ENCODE peak calls at places on chromosomes 6 and 20, in nine cellular contexts. L, Y, E, D, K, G, F, A and M are unnamed samples.

GRCh38 chr6:136526196-136526930 is 23.9 kb downstream of the MAP7 start:
- DNase-seq in L (peak; percentile 44), Y (peak; percentile 53), E (peak; percentile 65), D (no peak), K (peak; percentile 75), G (peak; percentile 59), F (peak; percentile 68), A (peak; percentile 81), M (no peak)

GRCh38 chr20:12597491-12597890 is 411.3 kb upstream of the SPTLC3 start:
- DNase-seq in L (no peak), Y (no peak), E (no peak), D (no peak), K (no peak), G (no peak), F (no peak), A (no peak), M (no peak)

GRCh38 chr6:1630212-1630770 is 20.6 kb downstream of the FOXC1 start:
- DNase-seq in L (no peak), Y (peak; percentile 41), E (no peak), D (no peak), K (no peak), G (no peak), F (no peak), A (no peak), M (no peak)

GRCh38 chr6:111837641-111838500 is 35.4 kb downstream of the FYN start:
- DNase-seq in L (no peak), Y (no peak), E (no peak), D (no peak), K (no peak), G (no peak), F (no peak), A (no peak), M (no peak)

GRCh38 chr20:36541227-36542018 is at the start of gene MYL9:
- DNase-seq in L (peak; percentile 80), Y (peak; percentile 91), E (peak; percentile 80), D (peak; percentile 91), K (peak; percentile 97), G (no peak), F (peak; percentile 93), A (peak; percentile 90), M (peak; percentile 75)

GRCh38 chr20:61535091-61535490 is 283.0 kb downstream of the CDH4 start:
- DNase-seq in L (no peak), Y (no peak), E (no peak), D (no peak), K (no peak), G (no peak), F (no peak), A (no peak), M (no peak)

GRCh38 chr6:162726997-162727346 is 594 bp downstream of the PRKN start:
- DNase-seq in L (peak; percentile 23), Y (no peak), E (no peak), D (no peak), K (peak; percentile 25), G (no peak), F (no peak), A (peak; percentile 13), M (no peak)

GRCh38 chr6:15662246-15663056 is at the start of gene DTNBP1:
- DNase-seq in L (peak; percentile 89), Y (peak; percentile 91), E (peak; percentile 17), D (peak; percentile 73), K (peak; percentile 89), G (peak; percentile 88), F (peak; percentile 68), A (peak; percentile 38), M (peak; percentile 91)

GRCh38 chr6:45911691-45912090 is 104.0 kb downstream of the CLIC5 start:
- DNase-seq in L (no peak), Y (no peak), E (no peak), D (no peak), K (no peak), G (no peak), F (no peak), A (no peak), M (no peak)

GRCh38 chr20:49909499-49910339 is 5.6 kb downstream of the SPATA2 start:
- DNase-seq in L (peak; percentile 90), Y (peak; percentile 87), E (no peak), D (no peak), K (peak; percentile 62), G (no peak), F (no peak), A (no peak), M (no peak)

GRCh38 chr6:142551145-142551811 is 249.5 kb downstream of the ADGRG6 start:
- DNase-seq in L (no peak), Y (no peak), E (no peak), D (no peak), K (no peak), G (peak; percentile 64), F (no peak), A (no peak), M (no peak)

GRCh38 chr6:1715336-1715735 is 105.6 kb downstream of the FOXC1 start:
- DNase-seq in L (no peak), Y (no peak), E (no peak), D (no peak), K (no peak), G (no peak), F (no peak), A (no peak), M (no peak)

GRCh38 chr6:167791036-167791779 is 35.5 kb upstream of the AFDN start:
- DNase-seq in L (peak; percentile 14), Y (no peak), E (no peak), D (no peak), K (peak; percentile 3), G (no peak), F (no peak), A (peak; percentile 39), M (no peak)

GRCh38 chr6:73579851-73580246 is 59.0 kb upstream of the EEF1A1 start:
- DNase-seq in L (no peak), Y (no peak), E (peak; percentile 98), D (peak; percentile 55), K (peak; percentile 43), G (no peak), F (no peak), A (peak; percentile 96), M (no peak)

GRCh38 chr6:34285571-34285970 is 36.8 kb upstream of the SMIM29 start:
- DNase-seq in L (no peak), Y (no peak), E (no peak), D (no peak), K (no peak), G (no peak), F (no peak), A (no peak), M (no peak)

GRCh38 chr20:2873747-2874041 is 413 bp downstream of the PTPRA start:
- DNase-seq in L (peak; percentile 55), Y (no peak), E (no peak), D (no peak), K (peak; percentile 46), G (peak; percentile 79), F (no peak), A (peak; percentile 51), M (no peak)

GRCh38 chr20:63736893-63737689 is 627 bp downstream of the LIME1 start:
- DNase-seq in L (peak; percentile 40), Y (peak; percentile 60), E (no peak), D (no peak), K (no peak), G (peak; percentile 85), F (no peak), A (no peak), M (no peak)

GRCh38 chr6:80690611-80691090 is 584.2 kb downstream of the BCKDHB start:
- DNase-seq in L (no peak), Y (no peak), E (peak; percentile 57), D (no peak), K (no peak), G (no peak), F (no peak), A (no peak), M (no peak)

GRCh38 chr6:6856538-6857523 is 250.9 kb upstream of the RREB1 start:
- DNase-seq in L (peak; percentile 79), Y (peak; percentile 82), E (peak; percentile 56), D (peak; percentile 68), K (peak; percentile 34), G (no peak), F (peak; percentile 70), A (peak; percentile 64), M (peak; percentile 75)

DNA sequence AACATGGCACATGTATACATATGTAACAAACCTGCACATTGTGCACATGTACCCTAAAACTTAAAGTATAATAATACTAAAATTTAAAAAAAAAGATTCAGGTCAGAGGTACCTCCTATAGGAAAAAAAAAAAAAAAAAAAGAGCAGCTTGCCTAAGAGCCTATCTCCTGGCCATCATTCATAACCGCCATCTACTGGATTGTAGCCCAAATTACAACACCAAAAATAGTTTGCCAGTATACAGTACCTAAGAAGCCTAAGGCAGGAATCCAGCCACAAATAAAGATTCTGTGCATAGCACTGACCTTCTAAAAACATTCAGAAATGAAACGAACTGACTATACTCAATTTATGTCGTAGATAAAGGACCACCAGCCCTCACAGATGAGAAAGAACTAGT is 438.4 kb upstream of the ADGRB3 start:
- DNase-seq in L (no peak), Y (no peak), E (peak; percentile 26), D (no peak), K (no peak), G (no peak), F (no peak), A (peak; percentile 39), M (no peak)
- TF ChIP-seq CTCF in L (no peak), Y (no peak), E (no peak), D (no peak), K (no peak), G (no peak), F (no peak), A (no peak), M (no peak)

DNA sequence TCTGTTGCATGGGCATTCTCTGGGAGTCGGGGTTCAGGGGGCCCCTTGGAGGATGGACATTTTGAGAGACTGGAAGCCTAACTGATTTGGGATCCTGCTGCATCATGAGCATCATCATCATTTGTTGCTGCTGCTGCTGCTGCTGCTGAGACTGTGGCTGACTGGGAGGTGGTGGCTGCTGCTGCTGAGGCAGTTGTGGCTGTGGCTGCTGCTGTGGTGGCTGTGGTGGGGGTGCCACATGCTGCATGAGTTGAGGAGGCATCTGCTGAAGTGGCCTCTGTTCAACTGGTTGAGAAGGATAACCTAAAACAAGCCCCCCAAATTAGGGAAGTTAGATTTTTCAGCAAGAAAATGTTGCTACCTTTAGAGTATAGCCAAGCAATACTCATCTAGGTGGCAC is 38.9 kb downstream of the TP53INP2 start:
- DNase-seq in L (no peak), Y (no peak), E (no peak), D (no peak), K (no peak), G (no peak), F (no peak), A (no peak), M (no peak)
- H3K36me3 ChIP-seq in L (no peaks in the 10 kb centered on the region), Y (peaks cover 18% of the 10 kb centered on the region), E (peaks cover 13% of the 10 kb centered on the region), D (peaks cover 80% of the 10 kb centered on the region), K (no peaks in the 10 kb centered on the region), G (peaks cover 5% of the 10 kb centered on the region), F (peaks cover 43% of the 10 kb centered on the region), A (peaks cover 35% of the 10 kb centered on the region), M (peaks cover 62% of the 10 kb centered on the region)

DNA sequence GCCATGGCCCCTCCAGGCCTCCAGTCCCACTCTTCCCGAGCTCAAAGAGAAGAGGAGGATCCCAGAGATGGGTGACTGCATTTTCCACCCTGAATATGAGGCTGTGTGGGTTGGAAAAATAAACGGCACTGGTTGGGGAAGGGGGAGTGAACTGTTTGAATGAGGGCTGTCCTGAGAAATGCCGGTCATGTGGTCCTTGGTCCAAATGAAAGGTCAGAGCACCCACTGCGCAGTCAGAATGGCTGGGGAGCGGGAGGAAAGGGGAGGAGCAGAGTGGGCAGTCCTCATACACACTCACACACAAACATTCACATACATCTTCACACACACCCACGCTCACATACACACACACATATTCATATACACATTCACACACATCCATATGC is 83.1 kb downstream of the MRPL14 start:
- DNase-seq in L (no peak), Y (peak; percentile 4), E (peak; percentile 38), D (no peak), K (no peak), G (no peak), F (no peak), A (no peak), M (no peak)
- H3K4me1 ChIP-seq in L (no peaks in the 10 kb centered on the region), Y (peaks cover 25% of the 10 kb centered on the region), E (peaks cover 44% of the 10 kb centered on the region), D (peaks cover 22% of the 10 kb centered on the region), K (peaks cover 7% of the 10 kb centered on the region), G (no peaks in the 10 kb centered on the region), F (peaks cover 3% of the 10 kb centered on the region), A (peaks cover 25% of the 10 kb centered on the region), M (peaks cover 3% of the 10 kb centered on the region)

GRCh38 chr6:166712554-166713228 is 85.6 kb upstream of the RPS6KA2 start:
- DNase-seq in L (no peak), Y (no peak), E (no peak), D (no peak), K (no peak), G (no peak), F (no peak), A (no peak), M (no peak)
- TF ChIP-seq CTCF in L (no peak), Y (no peak), E (no peak), D (no peak), K (no peak), G (no peak), F (no peak), A (no peak), M (no peak)